ENCODE peak calls at places on chromosome 7, in five cellular contexts. One of them, this sample, is unnamed.
A peak's percentile ranks its signal among the peaks of the same experiment; 100 is the strongest.

GRCh38 chr7:24797270-24797669 is 40.0 kb upstream of the GSDME start:
- DNase-seq in IMR-90: no peak
- DNase-seq in K562: no peak
- DNase-seq in GM12878: no peak
- DNase-seq in SK-N-SH: no peak
- DNase-seq in this sample: no peak

GRCh38 chr7:116028808-116029207 is 1.8 kb downstream of the TFEC start:
- DNase-seq in K562: no peak
- DNase-seq in GM12878: peak; percentile 26
- DNase-seq in IMR-90: no peak
- DNase-seq in SK-N-SH: no peak
- DNase-seq in this sample: no peak

GRCh38 chr7:55019329-55019690 is 493 bp downstream of the EGFR start:
- DNase-seq in SK-N-SH: no peak
- DNase-seq in IMR-90: no peak
- DNase-seq in GM12878: no peak
- DNase-seq in K562: no peak
- DNase-seq in this sample: no peak

GRCh38 chr7:28481131-28481926 is 69.0 kb downstream of the CREB5 start:
- DNase-seq in SK-N-SH: no peak
- DNase-seq in IMR-90: peak; percentile 65
- DNase-seq in K562: no peak
- DNase-seq in GM12878: peak; percentile 85
- DNase-seq in this sample: no peak

GRCh38 chr7:55557666-55558188 is 14.6 kb downstream of the VOPP1 start:
- DNase-seq in K562: no peak
- DNase-seq in SK-N-SH: no peak
- DNase-seq in IMR-90: no peak
- DNase-seq in GM12878: peak; percentile 85
- DNase-seq in this sample: no peak

GRCh38 chr7:20164420-20165145 is 52.6 kb downstream of the MACC1 start:
- DNase-seq in IMR-90: no peak
- DNase-seq in GM12878: no peak
- DNase-seq in K562: no peak
- DNase-seq in SK-N-SH: no peak
- DNase-seq in this sample: no peak

GRCh38 chr7:108736266-108736891 is 166.7 kb downstream of the DNAJB9 start:
- DNase-seq in IMR-90: no peak
- DNase-seq in K562: no peak
- DNase-seq in GM12878: no peak
- DNase-seq in SK-N-SH: no peak
- DNase-seq in this sample: no peak

GRCh38 chr7:13879143-13879542 is 110.3 kb downstream of the ETV1 start:
- DNase-seq in SK-N-SH: no peak
- DNase-seq in GM12878: no peak
- DNase-seq in K562: no peak
- DNase-seq in IMR-90: no peak
- DNase-seq in this sample: no peak

GRCh38 chr7:101140746-101141382 is 13.4 kb upstream of the AP1S1 start:
- DNase-seq in IMR-90: no peak
- DNase-seq in GM12878: no peak
- DNase-seq in K562: no peak
- DNase-seq in SK-N-SH: no peak
- DNase-seq in this sample: no peak

GRCh38 chr7:2403718-2404648 is 572 bp downstream of the CHST12 start:
- DNase-seq in GM12878: no peak
- DNase-seq in IMR-90: peak; percentile 21
- DNase-seq in K562: peak; percentile 74
- DNase-seq in SK-N-SH: peak; percentile 84
- DNase-seq in this sample: no peak

GRCh38 chr7:132607656-132608055 is 31.4 kb upstream of the PLXNA4 start:
- DNase-seq in K562: no peak
- DNase-seq in IMR-90: no peak
- DNase-seq in SK-N-SH: no peak
- DNase-seq in GM12878: no peak
- DNase-seq in this sample: no peak

GRCh38 chr7:19648791-19649190 is 60.0 kb downstream of the POLR1F start:
- DNase-seq in IMR-90: no peak
- DNase-seq in K562: no peak
- DNase-seq in SK-N-SH: no peak
- DNase-seq in GM12878: no peak
- DNase-seq in this sample: no peak

GRCh38 chr7:117901089-117901797 is 28.0 kb upstream of the CTTNBP2 start:
- DNase-seq in SK-N-SH: no peak
- DNase-seq in K562: no peak
- DNase-seq in GM12878: no peak
- DNase-seq in IMR-90: no peak
- DNase-seq in this sample: no peak

GRCh38 chr7:142560166-142560565 is 189.1 kb upstream of the PRSS1 start:
- DNase-seq in K562: no peak
- DNase-seq in SK-N-SH: no peak
- DNase-seq in GM12878: no peak
- DNase-seq in IMR-90: no peak
- DNase-seq in this sample: no peak

GRCh38 chr7:142557971-142558582 is 191.2 kb upstream of the PRSS1 start:
- DNase-seq in GM12878: no peak
- DNase-seq in IMR-90: peak; percentile 72
- DNase-seq in K562: peak; percentile 87
- DNase-seq in SK-N-SH: peak; percentile 51
- DNase-seq in this sample: peak; percentile 22

GRCh38 chr7:142553216-142553615 is 196.1 kb upstream of the PRSS1 start:
- DNase-seq in IMR-90: no peak
- DNase-seq in SK-N-SH: no peak
- DNase-seq in K562: no peak
- DNase-seq in GM12878: no peak
- DNase-seq in this sample: no peak

GRCh38 chr7:142554555-142555532 is 194.4 kb upstream of the PRSS1 start:
- DNase-seq in K562: no peak
- DNase-seq in GM12878: no peak
- DNase-seq in SK-N-SH: no peak
- DNase-seq in IMR-90: peak; percentile 75
- DNase-seq in this sample: no peak

DNA sequence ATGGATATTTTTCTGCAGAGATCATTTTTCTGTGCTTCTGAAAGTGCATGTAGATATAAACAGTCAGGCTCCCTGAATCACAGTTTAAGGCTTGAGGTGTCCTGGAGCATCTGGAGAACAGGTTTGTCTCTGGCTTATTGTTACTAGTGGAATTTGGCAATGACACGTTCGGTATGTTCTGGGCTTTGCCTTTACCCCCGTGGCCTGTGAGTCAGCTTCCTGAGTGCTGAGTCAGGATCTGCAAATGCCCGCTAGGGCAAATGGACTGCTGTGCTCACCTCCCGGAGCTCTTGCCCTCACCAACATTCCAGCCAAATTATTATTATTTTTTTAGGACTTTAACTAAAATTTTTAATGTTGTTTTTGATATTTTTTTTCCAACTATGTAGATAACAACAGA is 192.5 kb upstream of the PRSS1 start:
- DNase-seq in SK-N-SH: peak; percentile 25
- DNase-seq in K562: peak; percentile 44
- DNase-seq in IMR-90: peak; percentile 99
- DNase-seq in GM12878: no peak
- DNase-seq in this sample: peak; percentile 5
- TF ChIP-seq MXI1 in SK-N-SH: no peak
- TF ChIP-seq MXI1 in K562: no peak
- TF ChIP-seq MXI1 in IMR-90: no peak
- TF ChIP-seq MXI1 in GM12878: no peak
- TF ChIP-seq MXI1 in this sample: no peak

DNA sequence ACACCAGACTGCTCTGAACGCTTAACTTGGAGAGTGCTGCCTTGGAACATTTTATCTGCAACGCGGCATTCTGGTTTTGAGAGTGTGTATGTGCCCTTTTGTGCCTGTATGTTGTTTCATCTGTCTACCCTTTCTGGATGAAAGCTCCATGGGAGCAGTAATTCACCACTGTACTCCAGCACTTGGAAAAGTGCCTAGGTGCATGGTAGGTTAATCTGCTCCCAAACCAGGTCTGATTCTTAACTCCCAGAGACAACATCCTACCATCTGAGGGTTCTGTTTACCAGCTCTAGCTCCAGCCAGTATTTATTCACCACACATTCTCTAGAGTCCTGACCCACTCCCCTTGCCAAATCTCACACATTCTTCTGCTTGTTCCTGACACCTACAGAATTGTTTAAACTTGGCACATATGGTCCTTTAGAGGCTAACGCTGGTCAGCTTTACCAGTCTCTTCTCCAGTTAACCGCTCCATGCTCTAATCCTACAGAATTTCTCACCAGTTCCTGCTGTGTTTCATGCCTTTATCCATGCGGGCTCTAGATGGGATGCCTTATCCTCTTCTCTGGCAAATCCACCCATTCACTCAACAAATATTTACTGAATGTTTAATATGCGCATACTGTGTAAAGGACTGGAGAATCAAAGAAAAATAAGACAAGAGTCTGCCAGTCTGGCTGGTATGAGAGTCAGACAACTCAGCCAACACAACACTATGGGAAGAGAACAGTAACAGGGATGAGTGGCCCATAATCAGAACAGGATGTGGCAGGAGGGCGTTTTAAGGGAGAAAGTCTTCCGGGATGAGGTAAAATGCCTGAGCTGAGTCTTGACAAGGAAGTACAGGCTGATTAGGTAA is 46.4 kb downstream of the MTPN start:
- DNase-seq in GM12878: no peak
- DNase-seq in SK-N-SH: peak; percentile 36
- DNase-seq in IMR-90: peak; percentile 62
- DNase-seq in K562: no peak
- DNase-seq in this sample: no peak
- TF ChIP-seq MXI1 in GM12878: no peak
- TF ChIP-seq MXI1 in SK-N-SH: no peak
- TF ChIP-seq MXI1 in IMR-90: no peak
- TF ChIP-seq MXI1 in K562: no peak
- TF ChIP-seq MXI1 in this sample: no peak

GRCh38 chr7:129777195-129777844 is 165.8 kb downstream of the NRF1 start:
- DNase-seq in SK-N-SH: peak; percentile 43
- DNase-seq in K562: no peak
- DNase-seq in IMR-90: no peak
- DNase-seq in GM12878: no peak
- DNase-seq in this sample: no peak
- TF ChIP-seq MXI1 in SK-N-SH: no peak
- TF ChIP-seq MXI1 in K562: no peak
- TF ChIP-seq MXI1 in IMR-90: no peak
- TF ChIP-seq MXI1 in GM12878: no peak
- TF ChIP-seq MXI1 in this sample: no peak

DNA sequence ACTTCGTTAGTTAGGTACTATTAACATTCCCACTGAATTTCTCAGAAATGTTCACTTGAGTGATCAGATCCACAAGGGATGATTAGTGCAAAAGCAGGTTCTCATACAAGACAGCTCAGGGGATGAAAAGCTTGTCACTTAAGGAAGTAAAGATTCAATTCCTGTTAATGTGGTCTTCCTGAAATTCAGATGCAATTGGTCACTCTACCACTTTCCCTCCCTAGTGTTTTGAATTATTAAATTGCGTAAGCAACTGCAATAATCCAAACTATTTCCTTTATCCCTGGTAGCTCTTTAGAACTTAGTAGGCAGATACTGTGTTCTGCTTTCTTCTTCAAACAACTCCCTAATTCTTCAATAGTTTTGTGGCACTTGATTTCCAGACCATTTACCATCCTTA is 121.4 kb downstream of the MAGI2 start:
- DNase-seq in K562: no peak
- DNase-seq in GM12878: no peak
- DNase-seq in IMR-90: no peak
- DNase-seq in SK-N-SH: no peak
- DNase-seq in this sample: no peak
- TF ChIP-seq MXI1 in K562: no peak
- TF ChIP-seq MXI1 in GM12878: no peak
- TF ChIP-seq MXI1 in IMR-90: no peak
- TF ChIP-seq MXI1 in SK-N-SH: no peak
- TF ChIP-seq MXI1 in this sample: no peak

GRCh38 chr7:112484671-112485097 is 3.9 kb downstream of the LSMEM1 start:
- DNase-seq in SK-N-SH: no peak
- DNase-seq in GM12878: no peak
- DNase-seq in IMR-90: peak; percentile 93
- DNase-seq in K562: no peak
- DNase-seq in this sample: peak; percentile 68
- TF ChIP-seq MXI1 in SK-N-SH: no peak
- TF ChIP-seq MXI1 in GM12878: no peak
- TF ChIP-seq MXI1 in IMR-90: no peak
- TF ChIP-seq MXI1 in K562: no peak
- TF ChIP-seq MXI1 in this sample: no peak

DNA sequence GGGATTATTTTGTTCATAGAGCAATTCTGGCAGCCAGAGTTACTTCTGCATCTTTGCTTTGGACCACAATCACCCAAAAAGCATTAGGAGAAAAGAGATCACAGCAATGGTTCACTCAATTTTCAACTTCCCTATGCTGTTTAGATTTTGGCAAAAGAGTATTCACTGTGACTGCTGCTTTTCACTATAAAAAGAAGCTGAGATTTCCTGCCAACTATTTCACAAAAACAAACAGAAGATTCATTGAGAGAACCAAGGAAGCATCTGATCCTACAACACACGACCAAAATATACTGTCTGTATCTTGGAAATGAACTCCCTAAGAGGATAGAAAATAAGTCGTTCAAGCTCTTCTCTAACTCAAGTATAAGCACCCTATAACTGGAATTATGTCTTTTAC is 256.4 kb downstream of the PAXIP1 start:
- DNase-seq in IMR-90: no peak
- DNase-seq in GM12878: no peak
- DNase-seq in K562: no peak
- DNase-seq in SK-N-SH: no peak
- DNase-seq in this sample: no peak
- TF ChIP-seq MXI1 in IMR-90: no peak
- TF ChIP-seq MXI1 in GM12878: no peak
- TF ChIP-seq MXI1 in K562: no peak
- TF ChIP-seq MXI1 in SK-N-SH: no peak
- TF ChIP-seq MXI1 in this sample: no peak

This sample was measured in HepG2.